ENCODE peak calls at places on chromosomes 16 and 17, in five cellular contexts. Y is H1, H is SK-N-SH, B is GM12878, I is K562. U is an unnamed sample.

GRCh38 chr16:87914326-87914725 is 22.0 kb downstream of the CA5A start:
- DNase-seq in Y (no peak), H (no peak), B (no peak), I (no peak), U (no peak)

GRCh38 chr16:22198547-22199293 is 7.4 kb upstream of the EEF2K start:
- DNase-seq in Y (no peak), H (no peak), B (no peak), I (no peak), U (no peak)

GRCh38 chr17:46862949-46863348 is 11.6 kb downstream of the WNT9B start:
- DNase-seq in Y (no peak), H (no peak), B (no peak), I (peak), U (no peak)

GRCh38 chr17:15966879-15967248 is 21.9 kb downstream of the ADORA2B start:
- DNase-seq in Y (no peak), H (no peak), B (no peak), I (no peak), U (no peak)

GRCh38 chr16:87487361-87487924 is 5.4 kb downstream of the ZCCHC14 start:
- DNase-seq in Y (peak), H (no peak), B (no peak), I (peak), U (peak)

GRCh38 chr16:4511441-4512082 is 27.0 kb downstream of the CDIP1 start:
- DNase-seq in Y (no peak), H (peak), B (no peak), I (peak), U (no peak)

GRCh38 chr17:236641-237405 is 55.4 kb upstream of the DOC2B start:
- DNase-seq in Y (no peak), H (no peak), B (no peak), I (no peak), U (no peak)

GRCh38 chr16:62201911-62202310 is 165.7 kb upstream of the CDH8 start:
- DNase-seq in Y (no peak), H (no peak), B (no peak), I (no peak), U (no peak)

GRCh38 chr17:27906238-27906603 is 13.1 kb upstream of the LYRM9 start:
- DNase-seq in Y (no peak), H (no peak), B (no peak), I (no peak), U (no peak)

GRCh38 chr16:10040136-10041080 is 141.8 kb downstream of the GRIN2A start:
- DNase-seq in Y (no peak), H (peak), B (no peak), I (no peak), U (no peak)

GRCh38 chr16:10036951-10037350 is 145.3 kb downstream of the GRIN2A start:
- DNase-seq in Y (no peak), H (no peak), B (no peak), I (no peak), U (no peak)

GRCh38 chr16:10045291-10045775 is 136.9 kb downstream of the GRIN2A start:
- DNase-seq in Y (no peak), H (no peak), B (no peak), I (no peak), U (no peak)

GRCh38 chr16:10037771-10038170 is 144.5 kb downstream of the GRIN2A start:
- DNase-seq in Y (no peak), H (no peak), B (no peak), I (no peak), U (no peak)

DNA sequence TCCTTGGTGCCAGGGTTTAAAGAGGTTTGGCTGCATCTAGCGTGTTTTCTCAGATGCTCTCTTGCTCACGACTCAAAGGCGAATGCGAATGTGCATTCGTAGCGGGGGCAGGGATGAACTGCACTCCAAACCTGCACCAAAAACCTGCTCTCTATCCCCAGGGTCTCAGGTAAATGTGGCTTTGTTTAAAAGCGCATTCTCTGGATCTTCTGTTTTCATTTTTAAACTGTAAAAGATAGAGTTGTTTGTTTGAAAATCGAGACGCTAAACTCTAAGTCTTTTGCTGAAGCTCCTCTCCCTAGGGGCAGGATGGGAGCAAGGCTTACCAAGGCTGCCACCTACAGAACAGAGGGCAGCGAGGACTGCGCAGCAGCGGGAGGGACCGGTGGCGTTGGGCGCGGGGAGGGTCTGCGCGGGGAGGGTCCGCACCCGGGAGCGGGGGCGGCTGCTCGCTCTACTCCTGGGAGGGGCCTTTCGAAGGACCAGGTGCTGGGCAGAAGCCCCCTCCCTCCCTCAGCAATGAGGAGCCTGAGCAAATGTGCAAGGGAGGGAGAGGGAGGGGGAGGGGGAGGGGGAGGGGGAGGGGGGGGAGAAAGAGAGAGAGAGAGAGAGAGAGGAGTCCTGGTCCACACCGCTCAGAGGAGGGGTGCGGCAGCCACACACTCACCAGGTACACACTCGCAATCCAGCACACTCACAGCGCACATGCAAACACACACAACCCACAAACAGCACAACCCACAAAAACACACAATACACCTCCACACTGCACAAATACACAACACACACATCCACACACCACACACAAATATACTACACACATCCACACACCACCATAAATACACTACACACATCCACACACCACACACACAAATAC is 142.8 kb downstream of the GRIN2A start:
- DNase-seq in Y (no peak), H (peak), B (no peak), I (no peak), U (no peak)
- TF ChIP-seq SIN3A in Y (no peak), H (no peak), B (no peak), I (no peak), U (no peak)

GRCh38 chr17:49637050-49637449 is 40.8 kb downstream of the SPOP start:
- DNase-seq in Y (no peak), H (no peak), B (no peak), I (no peak), U (no peak)

GRCh38 chr17:49633762-49634486 is 44.0 kb downstream of the SPOP start:
- DNase-seq in Y (no peak), H (no peak), B (no peak), I (no peak), U (no peak)

GRCh38 chr17:49633250-49633649 is 44.6 kb downstream of the SPOP start:
- DNase-seq in Y (no peak), H (no peak), B (no peak), I (no peak), U (no peak)

GRCh38 chr17:49634487-49634865 is 43.4 kb downstream of the SPOP start:
- DNase-seq in Y (no peak), H (no peak), B (no peak), I (no peak), U (no peak)

DNA sequence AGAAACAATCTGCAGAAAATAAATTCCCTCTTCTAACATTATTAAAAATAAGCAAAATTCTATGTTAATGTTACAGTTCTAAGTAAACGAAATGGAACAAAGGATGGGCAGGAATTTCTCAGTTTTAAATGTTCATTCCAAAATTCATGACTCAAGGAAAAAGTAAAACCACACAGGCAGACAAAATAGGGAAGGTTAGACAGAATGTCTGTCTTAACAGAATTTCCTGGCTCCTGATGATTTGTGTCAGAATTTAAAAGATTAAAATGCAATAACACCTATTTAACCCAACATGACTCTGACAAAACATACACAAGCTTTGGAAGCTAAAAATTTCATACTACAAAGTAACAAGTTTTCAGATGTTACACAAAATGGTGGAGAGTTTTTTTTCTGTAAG is 42.8 kb downstream of the SPOP start:
- DNase-seq in Y (no peak), H (no peak), B (no peak), I (no peak), U (no peak)
- H3K4me3 ChIP-seq in Y (no peak), H (no peak), B (no peak), I (no peak), U (no peak)

DNA sequence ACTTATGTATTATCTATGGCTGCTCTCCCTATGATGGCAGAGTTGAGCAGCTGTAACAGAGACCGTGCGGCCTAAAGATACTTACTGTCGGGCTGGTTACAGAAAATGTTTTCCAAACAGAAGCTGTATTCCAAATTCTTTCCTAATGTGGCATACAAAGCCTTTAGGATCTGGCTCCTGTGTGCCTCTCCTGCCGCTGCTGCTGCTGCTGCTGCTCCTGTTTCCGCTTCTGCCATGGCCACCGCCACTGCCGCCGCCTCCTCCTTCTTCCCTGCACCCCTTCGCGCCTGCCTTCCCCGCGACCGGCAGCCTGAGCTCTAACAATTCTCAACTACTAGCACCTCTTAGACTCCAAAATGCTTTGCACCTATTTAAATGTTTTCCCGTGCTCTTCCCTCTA is 263.9 kb upstream of the TBX2 start:
- DNase-seq in Y (no peak), H (no peak), B (no peak), I (no peak), U (no peak)
- H3K27ac ChIP-seq in Y (no peak), H (peak), B (no peak), I (no peak), U (no peak)

GRCh38 chr16:64287667-64288521 is 834.0 kb downstream of the CDH11 start:
- DNase-seq in Y (no peak), H (peak), B (no peak), I (no peak), U (no peak)
- TF ChIP-seq SIN3A in Y (no peak), H (no peak), B (no peak), I (no peak), U (no peak)

GRCh38 chr17:48444531-48445247 is 14.7 kb upstream of the SKAP1 start:
- DNase-seq in Y (no peak), H (no peak), B (no peak), I (no peak), U (no peak)
- H3K4me3 ChIP-seq in Y (no peak), H (no peak), B (no peak), I (no peak), U (no peak)

U was measured in HCT116.